ENCODE peak calls at places on chromosome 3, in nine cellular contexts. B is fibroblast of pulmonary artery, E is endothelial cell, O is AG04449, Q is HCT116, F is heart right ventricle, C is cardiac fibroblast, X is WERI-Rb-1, Y is B cell. J is an unnamed sample.

GRCh38 chr3:59192473-59192872 is 142.6 kb upstream of the CFAP20DC start:
- DNase-seq in B (peak), E (no peak), O (peak), Q (no peak), F (no peak), C (peak), X (no peak), Y (no peak), J (peak)

GRCh38 chr3:142168514-142168913 is 19.2 kb upstream of the TFDP2 start:
- DNase-seq in B (no peak), E (no peak), O (no peak), Q (no peak), F (no peak), C (no peak), X (no peak), Y (no peak), J (no peak)

GRCh38 chr3:105647047-105647446 is 221.8 kb downstream of the CBLB start:
- DNase-seq in B (peak), E (no peak), O (peak), Q (peak), F (no peak), C (peak), X (no peak), Y (no peak), J (peak)

GRCh38 chr3:156862338-156862737 is 36.2 kb downstream of the LEKR1 start:
- DNase-seq in B (no peak), E (no peak), O (no peak), Q (no peak), F (no peak), C (no peak), X (no peak), Y (no peak), J (no peak)

GRCh38 chr3:129077222-129077621 is 16.6 kb downstream of the GP9 start:
- DNase-seq in B (peak), E (no peak), O (no peak), Q (no peak), F (no peak), C (no peak), X (no peak), Y (no peak), J (no peak)

GRCh38 chr3:88150371-88150770 is 612 bp downstream of the C3orf38 start:
- DNase-seq in B (peak), E (no peak), O (no peak), Q (no peak), F (no peak), C (peak), X (no peak), Y (peak), J (no peak)

GRCh38 chr3:2261747-2262146 is 163.1 kb downstream of the CNTN4 start:
- DNase-seq in B (no peak), E (no peak), O (no peak), Q (no peak), F (no peak), C (no peak), X (no peak), Y (no peak), J (no peak)

GRCh38 chr3:127754411-127755304 is 67.7 kb downstream of the MGLL start:
- DNase-seq in B (no peak), E (no peak), O (no peak), Q (no peak), F (no peak), C (no peak), X (no peak), Y (no peak), J (no peak)

GRCh38 chr3:125203731-125204130 is 8.8 kb downstream of the SLC12A8 start:
- DNase-seq in B (no peak), E (no peak), O (no peak), Q (no peak), F (no peak), C (no peak), X (no peak), Y (no peak), J (no peak)

GRCh38 chr3:62667714-62668113 is 207.5 kb downstream of the CADPS start:
- DNase-seq in B (no peak), E (peak), O (no peak), Q (no peak), F (no peak), C (no peak), X (peak), Y (no peak), J (no peak)
- TF ChIP-seq CTCF in B (no peak), E (peak), O (no peak), Q (peak), F (no peak), C (no peak), X (peak), Y (no peak), J (no peak)

DNA sequence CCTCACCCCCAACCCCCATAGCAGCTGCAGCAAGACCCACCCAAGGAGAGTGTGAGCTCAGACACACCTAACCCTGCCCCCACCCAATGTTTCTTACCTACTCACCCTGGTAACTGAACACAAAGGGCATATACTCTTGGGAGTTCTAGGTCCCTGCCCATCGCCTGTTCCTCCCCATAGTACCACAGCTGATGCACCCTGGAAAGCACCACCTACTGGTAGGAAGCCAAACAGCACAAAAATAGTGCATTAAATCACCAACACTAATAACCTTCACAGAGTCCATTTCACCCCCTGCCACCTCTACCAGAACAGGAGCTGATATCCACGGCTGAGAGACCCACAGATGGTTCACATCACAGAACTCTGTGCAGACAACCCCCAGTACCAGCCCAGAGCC is 245.2 kb downstream of the EFHB start:
- DNase-seq in B (no peak), E (no peak), O (no peak), Q (no peak), F (no peak), C (no peak), X (no peak), Y (no peak), J (no peak)
- TF ChIP-seq CTCF in B (no peak), E (no peak), O (no peak), Q (peak), F (no peak), C (no peak), X (peak), Y (no peak), J (no peak)

GRCh38 chr3:43638594-43639447 is 17.0 kb upstream of the ANO10 start:
- DNase-seq in B (no peak), E (peak), O (no peak), Q (peak), F (no peak), C (no peak), X (no peak), Y (peak), J (no peak)
- TF ChIP-seq CTCF in B (no peak), E (no peak), O (no peak), Q (peak), F (no peak), C (no peak), X (peak), Y (no peak), J (no peak)

GRCh38 chr3:122858373-122858772 is 63.5 kb downstream of the SLC49A4 start:
- DNase-seq in B (peak), E (no peak), O (no peak), Q (peak), F (no peak), C (peak), X (no peak), Y (peak), J (no peak)
- TF ChIP-seq CTCF in B (peak), E (no peak), O (no peak), Q (peak), F (peak), C (peak), X (no peak), Y (no peak), J (peak)

DNA sequence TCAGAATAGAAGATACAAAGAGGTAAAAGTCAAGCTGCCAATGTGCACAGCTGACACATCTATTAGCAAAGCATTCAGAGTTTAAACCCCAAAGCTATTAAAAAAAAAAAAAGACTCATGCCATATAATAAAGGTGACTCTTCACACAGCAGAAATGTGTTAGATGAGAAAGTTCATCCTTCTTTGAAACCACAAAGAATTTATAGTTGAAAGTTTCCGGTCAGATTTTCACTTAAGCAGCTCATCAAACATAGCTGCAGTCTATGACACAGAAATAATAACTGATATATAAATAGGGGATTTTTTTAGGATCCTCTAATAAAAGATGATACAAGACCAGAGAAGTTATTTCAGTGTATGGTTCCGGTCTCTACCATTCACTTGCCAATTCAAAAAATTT is 76.6 kb downstream of the WWTR1 start:
- DNase-seq in B (no peak), E (no peak), O (no peak), Q (no peak), F (no peak), C (no peak), X (no peak), Y (no peak), J (no peak)
- TF ChIP-seq CTCF in B (no peak), E (no peak), O (no peak), Q (no peak), F (no peak), C (no peak), X (no peak), Y (no peak), J (no peak)